ENCODE peak calls at places on chromosomes 6 and 20, in four cellular contexts. X is PC-3, Y is mesendoderm, G is heart left ventricle. O is an unnamed sample. For H3K4me1 and H3K36me3, the result is how much of the 10 kb centered on the place peaks cover.

GRCh38 chr6:132964101-132964867 is 149.9 kb downstream of the RPS12 start:
- DNase-seq in Y (no peak), G (no peak), X (peak), O (no peak)

GRCh38 chr6:28587011-28587745 is 61.5 kb downstream of the GPX5 start:
- DNase-seq in X (peak), G (peak), Y (peak), O (no peak)

GRCh38 chr6:158686791-158687381 is 37.0 kb downstream of the SYTL3 start:
- DNase-seq in X (no peak), Y (no peak), G (no peak), O (no peak)

GRCh38 chr20:51758978-51759544 is 9.1 kb downstream of the ATP9A start:
- DNase-seq in G (no peak), Y (no peak), X (no peak), O (peak)

GRCh38 chr6:4776493-4776966 is 326 bp downstream of the CDYL start:
- DNase-seq in X (no peak), G (no peak), Y (peak), O (peak)

GRCh38 chr6:113674075-113674474 is 183.1 kb upstream of the MARCKS start:
- DNase-seq in G (no peak), X (no peak), Y (no peak), O (no peak)

GRCh38 chr6:37994238-37994637 is 174.7 kb downstream of the ZFAND3 start:
- DNase-seq in X (peak), G (no peak), Y (no peak), O (no peak)

GRCh38 chr20:400121-400450 is 8.0 kb upstream of the RBCK1 start:
- DNase-seq in G (no peak), X (no peak), Y (no peak), O (no peak)

GRCh38 chr20:62083312-62083711 is 17.6 kb upstream of the TAF4 start:
- DNase-seq in G (no peak), Y (no peak), X (no peak), O (no peak)

GRCh38 chr6:52407467-52407866 is 12.7 kb upstream of the EFHC1 start:
- DNase-seq in G (no peak), X (peak), Y (peak), O (no peak)

GRCh38 chr6:4356899-4357659 is 221.7 kb upstream of the ECI2 start:
- DNase-seq in Y (no peak), X (no peak), G (no peak), O (no peak)

GRCh38 chr6:99852031-99852430 is 142.0 kb downstream of the MCHR2 start:
- DNase-seq in G (no peak), X (no peak), Y (no peak), O (no peak)

GRCh38 chr6:100311707-100312266 is 152.9 kb downstream of the SIM1 start:
- DNase-seq in X (no peak), Y (no peak), G (no peak), O (no peak)

GRCh38 chr6:137661601-137662000 is 167.4 kb upstream of the OLIG3 start:
- DNase-seq in Y (peak), X (peak), G (no peak), O (no peak)

GRCh38 chr20:24789877-24790276 is 159.2 kb upstream of the CST7 start:
- DNase-seq in X (no peak), Y (no peak), G (no peak), O (no peak)

GRCh38 chr6:116210316-116210715 is 43.6 kb downstream of the TSPYL4 start:
- DNase-seq in Y (no peak), X (no peak), G (no peak), O (no peak)

GRCh38 chr6:153090241-153090930 is 40.7 kb downstream of the RGS17 start:
- DNase-seq in Y (no peak), X (peak), G (no peak), O (no peak)

DNA sequence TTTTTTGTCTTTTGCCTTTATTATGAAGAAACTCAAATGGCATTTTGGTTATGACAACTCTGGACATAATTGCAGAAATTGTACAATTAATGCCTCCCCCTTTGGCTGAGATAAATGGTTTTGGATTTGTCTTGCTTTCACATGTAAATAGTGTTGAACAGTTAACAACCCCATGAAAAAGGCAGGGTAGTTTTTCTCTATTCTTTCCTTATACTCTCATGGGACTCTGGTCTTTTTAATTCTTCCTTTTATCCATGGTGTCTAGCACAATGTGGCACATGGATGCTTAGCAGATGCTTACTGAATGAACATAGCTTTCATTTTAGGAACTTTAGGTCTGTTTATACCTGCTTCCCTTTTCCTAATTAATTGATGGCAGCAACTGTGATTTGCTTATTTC is 75.6 kb downstream of the NCOA3 start:
- DNase-seq in Y (no peak), G (no peak), X (no peak), O (no peak)
- H3K4me1 ChIP-seq in Y (under half), G (half or more), X (under half), O (under half)

DNA sequence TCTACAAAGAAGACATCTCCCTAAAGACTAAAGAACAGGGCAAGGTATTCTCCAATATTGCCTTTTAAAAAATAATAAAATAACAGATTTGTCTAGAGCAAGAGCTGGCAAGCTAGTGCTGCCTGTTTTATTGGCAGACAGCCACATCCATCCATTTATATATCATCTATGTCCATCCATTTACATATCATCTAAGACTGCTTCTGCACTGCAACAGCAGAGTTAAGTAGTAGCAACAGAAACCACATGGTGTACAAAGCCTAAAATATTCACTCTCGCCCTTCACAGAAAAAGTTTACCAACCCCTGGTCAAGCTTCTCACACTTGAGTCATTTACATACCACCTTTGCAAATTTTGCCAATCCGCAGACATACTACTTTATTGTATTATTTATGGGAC is 133.8 kb downstream of the ZMYND8 start:
- DNase-seq in G (no peak), Y (no peak), X (no peak), O (no peak)
- H3K36me3 ChIP-seq in G (half or more), Y (under half), X (under half), O (half or more)

DNA sequence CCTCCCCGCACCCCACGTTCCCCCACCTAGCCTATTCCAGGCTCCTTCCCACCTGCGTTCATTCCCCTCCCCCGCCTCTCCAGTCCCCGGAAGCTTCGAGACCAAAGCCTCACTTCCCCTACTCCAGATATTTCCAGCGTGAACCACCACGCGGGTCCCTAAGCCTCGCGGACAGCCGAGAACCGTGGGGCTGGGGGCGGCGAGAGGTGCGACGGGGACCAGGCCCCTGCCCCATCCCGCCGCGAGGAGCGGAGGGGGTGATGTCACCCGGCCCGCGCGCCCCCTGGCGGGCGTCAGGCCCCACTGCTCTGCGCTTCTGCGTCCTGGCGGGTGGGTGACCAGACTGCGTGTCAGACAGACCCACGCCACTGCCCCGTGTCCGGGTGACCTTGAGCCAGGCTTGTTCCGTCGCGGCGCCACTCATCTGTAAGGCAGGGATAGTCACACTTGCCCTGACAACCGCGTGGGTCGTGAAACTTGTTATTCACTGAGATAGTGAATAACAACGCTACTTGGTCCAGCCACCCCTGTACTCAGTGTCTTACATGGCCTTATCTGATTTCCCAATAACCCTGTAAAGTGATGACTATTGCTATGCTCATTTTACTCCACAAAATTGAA is 9.0 kb upstream of the HSP90AB1 start:
- DNase-seq in X (peak), Y (no peak), G (peak), O (no peak)
- H3K4me1 ChIP-seq in X (under half), Y (under half), G (under half), O (half or more)

DNA sequence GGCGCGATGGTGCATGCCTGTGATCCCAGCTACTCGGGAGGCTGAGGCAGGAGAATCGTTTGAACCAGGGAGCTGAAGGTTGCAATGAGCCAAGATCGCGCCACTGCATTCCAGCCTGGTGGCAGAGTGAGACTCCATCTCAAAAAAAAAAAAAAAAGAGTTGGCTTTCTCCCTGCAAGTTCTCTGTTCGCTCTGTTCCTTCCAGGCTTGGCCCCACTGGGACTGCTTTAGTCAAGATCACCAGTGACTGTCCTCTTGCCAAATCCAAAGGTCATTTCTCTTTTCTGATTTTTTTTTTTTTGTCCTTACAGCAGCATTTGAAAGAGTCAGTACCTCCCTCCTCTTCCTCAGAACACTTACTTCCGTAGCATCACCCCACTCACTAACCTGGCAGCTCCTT is 10.8 kb upstream of the GNRH2 start:
- DNase-seq in X (no peak), G (no peak), Y (no peak), O (no peak)
- H3K36me3 ChIP-seq in X (under half), G (half or more), Y (under half), O (half or more)

GRCh38 chr6:148885154-148885870 is 138.5 kb downstream of the UST start:
- DNase-seq in G (no peak), Y (no peak), X (peak), O (no peak)
- H3K4me1 ChIP-seq in G (under half), Y (under half), X (under half), O (under half)

GRCh38 chr20:38433304-38433972 is 1.7 kb downstream of the SNHG17 start:
- DNase-seq in X (no peak), Y (no peak), G (no peak), O (no peak)

GRCh38 chr20:38432292-38432691 is 2.8 kb downstream of the SNHG17 start:
- DNase-seq in Y (no peak), G (no peak), X (no peak), O (no peak)

GRCh38 chr20:38429301-38429700 is 5.8 kb downstream of the SNHG17 start:
- DNase-seq in X (no peak), G (no peak), Y (no peak), O (no peak)

GRCh38 chr20:38428800-38429199 is 6.3 kb downstream of the SNHG17 start:
- DNase-seq in X (no peak), G (no peak), Y (no peak), O (no peak)

GRCh38 chr20:38430679-38431325 is 4.3 kb downstream of the SNHG17 start:
- DNase-seq in G (no peak), X (no peak), Y (no peak), O (no peak)
- H3K36me3 ChIP-seq in G (half or more), X (half or more), Y (half or more), O (half or more)

DNA sequence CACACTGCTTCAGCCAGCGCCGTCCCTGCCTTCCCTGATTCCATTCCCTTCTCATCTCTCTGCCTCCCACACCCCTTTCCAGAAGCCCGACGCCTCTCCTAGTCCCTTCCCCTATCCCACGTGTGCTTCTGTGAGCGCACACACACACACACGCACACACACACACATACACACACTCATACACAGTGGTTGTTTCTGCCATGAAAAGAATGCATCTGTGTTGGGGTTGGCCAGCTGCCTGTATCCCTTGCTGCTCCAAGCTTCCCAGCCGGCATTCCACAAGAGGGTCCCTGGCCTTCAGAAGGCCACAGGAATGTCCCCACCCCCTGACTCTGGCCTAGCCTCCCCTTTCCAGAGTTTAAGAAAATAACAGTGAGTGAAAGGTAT is 51.7 kb downstream of the MOCS1 start:
- DNase-seq in Y (no peak), G (peak), X (no peak), O (no peak)
- H3K4me1 ChIP-seq in Y (under half), G (under half), X (under half), O (under half)

O was measured in suprapubic skin.